ENCODE peak calls at places on chromosomes 1 and 21, in eight cellular contexts. L, E, P, Z, S, O, R and J are unnamed samples.

GRCh38 chr1:37391181-37391949 is 83.0 kb upstream of the ZC3H12A start:
- DNase-seq in L (no peak), E (no peak), P (no peak), Z (peak), S (no peak), O (no peak), R (no peak), J (no peak)

GRCh38 chr1:247110627-247111258 is 6.6 kb upstream of the ZNF669 start:
- DNase-seq in L (no peak), E (no peak), P (no peak), Z (peak), S (no peak), O (no peak), R (no peak), J (no peak)

GRCh38 chr1:160365325-160365724 is 1.5 kb upstream of the NHLH1 start:
- DNase-seq in L (no peak), E (no peak), P (no peak), Z (no peak), S (no peak), O (no peak), R (no peak), J (no peak)

GRCh38 chr1:21311016-21311415 is 20.8 kb upstream of the ECE1 start:
- DNase-seq in L (no peak), E (no peak), P (no peak), Z (no peak), S (no peak), O (no peak), R (no peak), J (no peak)

GRCh38 chr1:235074335-235075120 is 54.1 kb downstream of the TOMM20 start:
- DNase-seq in L (no peak), E (peak), P (peak), Z (peak), S (peak), O (peak), R (peak), J (peak)

GRCh38 chr1:53657256-53657805 is 81.6 kb downstream of the GLIS1 start:
- DNase-seq in L (no peak), E (peak), P (no peak), Z (no peak), S (peak), O (no peak), R (no peak), J (no peak)

GRCh38 chr21:35234725-35235124 is 185.6 kb upstream of the RUNX1 start:
- DNase-seq in L (no peak), E (no peak), P (no peak), Z (no peak), S (no peak), O (no peak), R (no peak), J (no peak)

GRCh38 chr1:30322859-30323257 is 400.5 kb downstream of the MATN1 start:
- DNase-seq in L (no peak), E (no peak), P (no peak), Z (peak), S (no peak), O (no peak), R (no peak), J (no peak)

GRCh38 chr1:91783423-91784162 is 102.4 kb downstream of the TGFBR3 start:
- DNase-seq in L (no peak), E (no peak), P (no peak), Z (no peak), S (no peak), O (no peak), R (peak), J (no peak)

GRCh38 chr1:41811978-41812852 is 106.5 kb downstream of the HIVEP3 start:
- DNase-seq in L (peak), E (no peak), P (peak), Z (peak), S (peak), O (peak), R (peak), J (peak)

GRCh38 chr1:24921938-24922662 is 8.0 kb downstream of the RUNX3 start:
- DNase-seq in L (no peak), E (no peak), P (no peak), Z (no peak), S (no peak), O (no peak), R (no peak), J (no peak)

GRCh38 chr21:34916446-34916845 is 132.7 kb downstream of the RUNX1 start:
- DNase-seq in L (peak), E (no peak), P (no peak), Z (no peak), S (no peak), O (no peak), R (peak), J (no peak)

GRCh38 chr1:147771216-147772125 is 11.1 kb upstream of the GJA5 start:
- DNase-seq in L (no peak), E (no peak), P (peak), Z (no peak), S (no peak), O (peak), R (no peak), J (no peak)

GRCh38 chr1:1308756-1309524 is 543 bp downstream of the PUSL1 start:
- DNase-seq in L (no peak), E (peak), P (no peak), Z (peak), S (no peak), O (peak), R (no peak), J (no peak)

GRCh38 chr1:157678721-157679120 is 21.8 kb downstream of the FCRL3 start:
- DNase-seq in L (no peak), E (no peak), P (no peak), Z (no peak), S (no peak), O (no peak), R (no peak), J (no peak)

GRCh38 chr1:63674865-63675815 is 81.9 kb downstream of the PGM1 start:
- DNase-seq in L (no peak), E (no peak), P (no peak), Z (no peak), S (no peak), O (no peak), R (no peak), J (no peak)

GRCh38 chr1:227869851-227870305 is 54.4 kb downstream of the PRSS38 start:
- DNase-seq in L (no peak), E (no peak), P (no peak), Z (no peak), S (no peak), O (no peak), R (no peak), J (no peak)

GRCh38 chr1:20349561-20349960 is 58.9 kb downstream of the VWA5B1 start:
- DNase-seq in L (no peak), E (no peak), P (no peak), Z (no peak), S (no peak), O (no peak), R (no peak), J (no peak)

GRCh38 chr21:26843912-26844257 is 1.3 kb downstream of the ADAMTS1 start:
- DNase-seq in L (no peak), E (no peak), P (peak), Z (peak), S (no peak), O (no peak), R (peak), J (no peak)

GRCh38 chr1:23577056-23577985 is 18.0 kb upstream of the ID3 start:
- DNase-seq in L (peak), E (no peak), P (peak), Z (no peak), S (no peak), O (no peak), R (peak), J (peak)

GRCh38 chr21:35204125-35204524 is 155.0 kb upstream of the RUNX1 start:
- DNase-seq in L (no peak), E (no peak), P (no peak), Z (no peak), S (no peak), O (no peak), R (peak), J (no peak)

GRCh38 chr1:58824753-58825389 is 41.0 kb upstream of the JUN start:
- DNase-seq in L (no peak), E (peak), P (peak), Z (no peak), S (no peak), O (no peak), R (peak), J (no peak)

GRCh38 chr1:167905182-167905581 is 8.8 kb downstream of the ADCY10 start:
- DNase-seq in L (no peak), E (no peak), P (no peak), Z (peak), S (no peak), O (no peak), R (peak), J (no peak)

GRCh38 chr1:205493241-205494085 is 11.0 kb upstream of the CDK18 start:
- DNase-seq in L (no peak), E (no peak), P (no peak), Z (no peak), S (no peak), O (no peak), R (peak), J (peak)

GRCh38 chr1:212608956-212609700 is 567 bp downstream of the ATF3 start:
- DNase-seq in L (no peak), E (peak), P (peak), Z (peak), S (peak), O (peak), R (peak), J (no peak)

GRCh38 chr1:99566290-99567021 is 79.5 kb upstream of the PALMD start:
- DNase-seq in L (no peak), E (no peak), P (no peak), Z (no peak), S (no peak), O (no peak), R (no peak), J (no peak)

DNA sequence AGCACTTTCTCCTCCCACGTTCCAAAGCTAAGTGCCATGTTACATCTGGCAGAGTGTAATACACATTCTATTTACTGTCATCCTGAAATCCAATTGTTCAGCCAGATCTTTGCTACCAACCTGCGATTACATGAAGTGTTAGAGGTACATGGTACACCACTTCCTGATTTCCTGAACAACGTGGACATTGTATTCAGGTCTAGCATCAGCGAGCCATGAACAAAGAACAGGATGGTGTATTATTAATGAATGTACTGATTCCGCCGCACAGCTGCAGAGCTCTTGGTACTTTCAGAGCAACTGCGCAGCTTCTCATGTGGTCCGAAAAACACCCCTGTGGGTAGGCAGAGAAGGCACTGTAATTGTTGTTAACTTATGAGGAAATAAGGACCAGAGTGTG is 511.3 kb downstream of the AJAP1 start:
- DNase-seq in L (no peak), E (no peak), P (no peak), Z (no peak), S (no peak), O (no peak), R (no peak), J (no peak)
- TF ChIP-seq CTCF in L (no peak), E (no peak), P (no peak), Z (no peak), S (no peak), O (no peak), R (no peak), J (no peak)

GRCh38 chr1:172431224-172431623 is 10.7 kb downstream of the C1orf105 start:
- DNase-seq in L (no peak), E (no peak), P (no peak), Z (no peak), S (no peak), O (no peak), R (no peak), J (no peak)
- H3K4me3 ChIP-seq in L (no peak), E (no peak), P (no peak), Z (no peak), S (no peak), O (no peak), R (no peak), J (no peak)

GRCh38 chr1:232037774-232038388 is 411.3 kb downstream of the DISC1 start:
- DNase-seq in L (no peak), E (no peak), P (no peak), Z (no peak), S (no peak), O (no peak), R (no peak), J (no peak)

GRCh38 chr1:232036161-232036942 is 409.8 kb downstream of the DISC1 start:
- DNase-seq in L (no peak), E (no peak), P (no peak), Z (peak), S (no peak), O (no peak), R (no peak), J (no peak)

GRCh38 chr1:232038704-232039103 is 412.1 kb downstream of the DISC1 start:
- DNase-seq in L (no peak), E (no peak), P (peak), Z (no peak), S (no peak), O (no peak), R (peak), J (no peak)

GRCh38 chr1:232040260-232040659 is 413.7 kb downstream of the DISC1 start:
- DNase-seq in L (no peak), E (no peak), P (no peak), Z (no peak), S (no peak), O (no peak), R (no peak), J (no peak)

DNA sequence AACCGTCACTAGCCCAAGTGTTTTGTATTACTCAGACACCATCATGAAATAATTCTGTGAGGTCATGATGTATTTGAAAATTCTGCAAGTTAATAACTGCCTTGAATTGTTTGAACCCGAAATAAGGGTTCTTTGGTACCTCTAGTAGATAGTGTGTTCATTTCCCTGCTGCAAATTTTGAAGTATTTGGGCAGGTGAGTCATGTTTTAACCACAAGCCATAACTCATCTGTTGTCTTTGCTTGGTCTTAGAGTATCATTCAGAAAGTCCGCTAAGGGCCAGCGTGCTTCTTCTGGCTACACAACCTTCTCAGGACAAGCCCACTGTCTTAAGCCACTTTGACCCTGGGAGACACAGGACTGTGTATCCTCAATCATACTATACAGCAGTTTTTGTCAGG is 412.7 kb downstream of the DISC1 start:
- DNase-seq in L (no peak), E (no peak), P (no peak), Z (no peak), S (no peak), O (no peak), R (no peak), J (no peak)
- TF ChIP-seq CTCF in L (no peak), E (no peak), P (no peak), Z (no peak), S (no peak), O (no peak), R (no peak), J (no peak)

DNA sequence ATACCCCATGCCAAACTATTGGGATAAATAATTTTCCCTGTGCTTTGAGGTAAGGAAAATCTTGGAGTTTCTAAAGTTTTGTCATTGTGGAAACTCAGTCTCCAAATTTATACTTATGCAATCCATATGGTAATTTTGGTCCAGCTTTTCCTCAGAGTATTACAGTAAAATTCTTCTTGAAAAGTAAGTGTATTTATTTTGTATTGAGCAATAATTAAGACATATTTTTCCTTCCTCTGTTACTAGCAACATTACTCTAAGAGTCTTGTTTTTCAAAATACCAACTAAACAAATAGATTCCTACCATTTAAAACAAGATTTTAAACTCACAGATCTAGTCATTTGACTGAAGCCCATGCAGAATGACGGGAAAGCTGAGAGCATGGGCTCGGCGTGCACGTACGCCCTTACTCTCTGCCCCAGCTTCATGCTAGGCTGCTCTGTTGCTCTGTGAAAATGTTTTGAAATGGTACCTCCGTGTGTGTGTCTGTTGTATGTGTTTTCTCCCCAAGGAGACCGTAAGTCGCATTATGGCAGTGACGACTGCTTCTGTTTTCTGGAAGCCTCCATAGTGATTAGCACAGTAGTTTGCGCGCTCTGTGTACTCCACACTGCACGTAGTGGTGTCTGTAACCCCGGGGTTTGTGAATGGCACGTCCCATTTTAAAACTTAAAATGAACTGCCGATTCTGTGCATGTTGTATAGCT is 165.3 kb downstream of the SDCCAG8 start:
- DNase-seq in L (no peak), E (no peak), P (no peak), Z (no peak), S (no peak), O (no peak), R (peak), J (no peak)
- H3K4me3 ChIP-seq in L (no peak), E (no peak), P (no peak), Z (no peak), S (peak), O (peak), R (peak), J (peak)